ENCODE peak calls at places on chromosomes 3 and 15, in five cellular contexts. Q, T, I, W and V are unnamed samples.

GRCh38 chr3:100209169-100209568 is 51.6 kb upstream of the TBC1D23 start:
- DNase-seq in Q (no peak), T (no peak), I (no peak), W (no peak), V (no peak)

GRCh38 chr15:60591491-60592385 is 112.8 kb upstream of the ICE2 start:
- DNase-seq in Q (no peak), T (no peak), I (no peak), W (no peak), V (peak)

GRCh38 chr3:12218161-12218560 is 59.4 kb upstream of the TIMP4 start:
- DNase-seq in Q (no peak), T (no peak), I (no peak), W (no peak), V (no peak)

GRCh38 chr15:85314139-85314538 is 66.3 kb upstream of the AKAP13 start:
- DNase-seq in Q (no peak), T (no peak), I (no peak), W (no peak), V (no peak)

GRCh38 chr15:74873756-74874424 is 725 bp upstream of the SCAMP2 start:
- DNase-seq in Q (no peak), T (no peak), I (no peak), W (peak), V (peak)

GRCh38 chr15:90571063-90571541 is 41.4 kb downstream of the CRTC3 start:
- DNase-seq in Q (no peak), T (peak), I (no peak), W (peak), V (no peak)

GRCh38 chr15:69092159-69092558 is 68.3 kb upstream of the GLCE start:
- DNase-seq in Q (no peak), T (peak), I (no peak), W (no peak), V (no peak)

GRCh38 chr3:62873672-62874397 is 1.4 kb downstream of the CADPS start:
- DNase-seq in Q (no peak), T (no peak), I (peak), W (no peak), V (peak)

GRCh38 chr3:133361435-133361834 is 38.4 kb upstream of the BFSP2 start:
- DNase-seq in Q (no peak), T (no peak), I (no peak), W (no peak), V (no peak)

GRCh38 chr3:115989927-115990326 is 366.6 kb downstream of the GAP43 start:
- DNase-seq in Q (no peak), T (no peak), I (no peak), W (no peak), V (no peak)

GRCh38 chr3:48119495-48120193 is 68.6 kb downstream of the CDC25A start:
- DNase-seq in Q (no peak), T (peak), I (no peak), W (no peak), V (no peak)

GRCh38 chr3:153165211-153165815 is 3.3 kb downstream of the RAP2B start:
- DNase-seq in Q (no peak), T (peak), I (no peak), W (peak), V (peak)